ENCODE peak calls at places on chromosomes 11 and 22, in four cellular contexts. One of them, this sample, is unnamed.

GRCh38 chr22:22061085-22062077 is 78.8 kb upstream of the TOP3B start:
- DNase-seq in HuH-7: peak
- DNase-seq in NCI-H2171: peak
- DNase-seq in colonic mucosa: no peak
- DNase-seq in this sample: peak

GRCh38 chr22:23837911-23838685 is 708 bp downstream of the DERL3 start:
- DNase-seq in HuH-7: no peak
- DNase-seq in colonic mucosa: no peak
- DNase-seq in NCI-H2171: no peak
- DNase-seq in this sample: no peak

GRCh38 chr11:122505304-122506006 is 150.1 kb upstream of the UBASH3B start:
- DNase-seq in HuH-7: peak
- DNase-seq in NCI-H2171: peak
- DNase-seq in colonic mucosa: peak
- DNase-seq in this sample: peak

GRCh38 chr11:47028530-47029093 is 92.1 kb downstream of the CSTPP1 start:
- DNase-seq in colonic mucosa: no peak
- DNase-seq in HuH-7: no peak
- DNase-seq in NCI-H2171: no peak
- DNase-seq in this sample: no peak

GRCh38 chr22:36625102-36625501 is 78.5 kb downstream of the CACNG2 start:
- DNase-seq in colonic mucosa: no peak
- DNase-seq in NCI-H2171: no peak
- DNase-seq in HuH-7: no peak
- DNase-seq in this sample: no peak

GRCh38 chr22:38830026-38830844 is 13.6 kb downstream of the NPTXR start:
- DNase-seq in NCI-H2171: peak
- DNase-seq in HuH-7: no peak
- DNase-seq in colonic mucosa: no peak
- DNase-seq in this sample: no peak

GRCh38 chr11:26841818-26842457 is 120.1 kb upstream of the SLC5A12 start:
- DNase-seq in HuH-7: no peak
- DNase-seq in colonic mucosa: no peak
- DNase-seq in NCI-H2171: no peak
- DNase-seq in this sample: no peak

GRCh38 chr11:28922351-28922981 is 814.3 kb downstream of the METTL15 start:
- DNase-seq in HuH-7: no peak
- DNase-seq in colonic mucosa: no peak
- DNase-seq in NCI-H2171: no peak
- DNase-seq in this sample: no peak

GRCh38 chr11:132278801-132279574 is 908.6 kb downstream of the NTM start:
- DNase-seq in NCI-H2171: no peak
- DNase-seq in HuH-7: no peak
- DNase-seq in colonic mucosa: no peak
- DNase-seq in this sample: no peak

GRCh38 chr22:22934543-22935055 is 47.0 kb downstream of the IGLL5 start:
- DNase-seq in HuH-7: no peak
- DNase-seq in NCI-H2171: no peak
- DNase-seq in colonic mucosa: no peak
- DNase-seq in this sample: no peak

GRCh38 chr11:60768202-60768601 is 11.5 kb downstream of the MS4A15 start:
- DNase-seq in HuH-7: no peak
- DNase-seq in NCI-H2171: no peak
- DNase-seq in colonic mucosa: no peak
- DNase-seq in this sample: no peak

GRCh38 chr11:92960886-92961285 is 8.6 kb upstream of the MTNR1B start:
- DNase-seq in NCI-H2171: no peak
- DNase-seq in colonic mucosa: no peak
- DNase-seq in HuH-7: no peak
- DNase-seq in this sample: no peak

GRCh38 chr11:128621491-128622136 is 34.3 kb upstream of the ETS1 start:
- DNase-seq in HuH-7: no peak
- DNase-seq in NCI-H2171: no peak
- DNase-seq in colonic mucosa: no peak
- DNase-seq in this sample: no peak

GRCh38 chr11:10309163-10310093 is 4.6 kb downstream of the ADM start:
- DNase-seq in colonic mucosa: peak
- DNase-seq in NCI-H2171: no peak
- DNase-seq in HuH-7: no peak
- DNase-seq in this sample: peak

GRCh38 chr11:2909145-2909914 is 19.9 kb downstream of the PHLDA2 start:
- DNase-seq in colonic mucosa: no peak
- DNase-seq in NCI-H2171: no peak
- DNase-seq in HuH-7: no peak
- DNase-seq in this sample: no peak

GRCh38 chr11:25981998-25982397 is 349.9 kb upstream of the ANO3 start:
- DNase-seq in colonic mucosa: peak
- DNase-seq in NCI-H2171: peak
- DNase-seq in HuH-7: peak
- DNase-seq in this sample: peak

GRCh38 chr11:3609416-3610265 is 32.2 kb downstream of the ART5 start:
- DNase-seq in HuH-7: peak
- DNase-seq in colonic mucosa: peak
- DNase-seq in NCI-H2171: no peak
- DNase-seq in this sample: peak

GRCh38 chr22:27726726-27727449 is 74.7 kb downstream of the MN1 start:
- DNase-seq in HuH-7: no peak
- DNase-seq in colonic mucosa: peak
- DNase-seq in NCI-H2171: peak
- DNase-seq in this sample: peak

GRCh38 chr22:41482319-41482935 is 13.5 kb downstream of the ACO2 start:
- DNase-seq in colonic mucosa: no peak
- DNase-seq in NCI-H2171: no peak
- DNase-seq in HuH-7: no peak
- DNase-seq in this sample: no peak

GRCh38 chr22:20111045-20111688 is 4.7 kb upstream of the RANBP1 start:
- DNase-seq in HuH-7: peak
- DNase-seq in NCI-H2171: peak
- DNase-seq in colonic mucosa: no peak
- DNase-seq in this sample: peak

GRCh38 chr11:93541884-93542752 is 1.1 kb downstream of the SMCO4 start:
- DNase-seq in colonic mucosa: peak
- DNase-seq in NCI-H2171: no peak
- DNase-seq in HuH-7: peak
- DNase-seq in this sample: peak

GRCh38 chr22:21051145-21051835 is 5.5 kb downstream of the LRRC74B start:
- DNase-seq in colonic mucosa: no peak
- DNase-seq in NCI-H2171: peak
- DNase-seq in HuH-7: no peak
- DNase-seq in this sample: no peak

GRCh38 chr11:8068605-8069221 is 12.3 kb upstream of the TUB start:
- DNase-seq in NCI-H2171: no peak
- DNase-seq in HuH-7: no peak
- DNase-seq in colonic mucosa: no peak
- DNase-seq in this sample: peak

GRCh38 chr22:26763633-26764295 is 106.4 kb downstream of the MIAT start:
- DNase-seq in colonic mucosa: no peak
- DNase-seq in HuH-7: peak
- DNase-seq in NCI-H2171: no peak
- DNase-seq in this sample: peak

GRCh38 chr22:23509571-23510302 is 70.4 kb downstream of the IGLL1 start:
- DNase-seq in HuH-7: no peak
- DNase-seq in colonic mucosa: no peak
- DNase-seq in NCI-H2171: no peak
- DNase-seq in this sample: no peak

GRCh38 chr22:44192098-44192810 is 11.5 kb downstream of the PARVG start:
- DNase-seq in colonic mucosa: no peak
- DNase-seq in HuH-7: no peak
- DNase-seq in NCI-H2171: no peak
- DNase-seq in this sample: no peak

GRCh38 chr11:108213784-108214183 is 8.7 kb downstream of the NPAT start:
- DNase-seq in colonic mucosa: no peak
- DNase-seq in NCI-H2171: no peak
- DNase-seq in HuH-7: no peak
- DNase-seq in this sample: no peak

GRCh38 chr11:35088226-35088625 is 50.7 kb upstream of the CD44 start:
- DNase-seq in NCI-H2171: no peak
- DNase-seq in colonic mucosa: no peak
- DNase-seq in HuH-7: no peak
- DNase-seq in this sample: no peak

GRCh38 chr11:8679006-8679405 is 3.5 kb downstream of the TRIM66 start:
- DNase-seq in HuH-7: no peak
- DNase-seq in NCI-H2171: no peak
- DNase-seq in colonic mucosa: no peak
- DNase-seq in this sample: no peak

GRCh38 chr11:7927635-7928034 is 3.4 kb downstream of the OR10A6 start:
- DNase-seq in colonic mucosa: no peak
- DNase-seq in HuH-7: no peak
- DNase-seq in NCI-H2171: no peak
- DNase-seq in this sample: no peak

GRCh38 chr22:27507066-27507715 is 294.4 kb downstream of the MN1 start:
- DNase-seq in HuH-7: no peak
- DNase-seq in colonic mucosa: no peak
- DNase-seq in NCI-H2171: no peak
- DNase-seq in this sample: no peak

GRCh38 chr11:72637926-72638325 is 36.3 kb downstream of the PDE2A start:
- DNase-seq in NCI-H2171: no peak
- DNase-seq in HuH-7: no peak
- DNase-seq in colonic mucosa: no peak
- DNase-seq in this sample: no peak

GRCh38 chr22:31646186-31647019 is 15.6 kb downstream of the PISD start:
- DNase-seq in colonic mucosa: no peak
- DNase-seq in NCI-H2171: no peak
- DNase-seq in HuH-7: no peak
- DNase-seq in this sample: peak

GRCh38 chr11:89293966-89294679 is 116.4 kb downstream of the TYR start:
- DNase-seq in colonic mucosa: no peak
- DNase-seq in NCI-H2171: no peak
- DNase-seq in HuH-7: no peak
- DNase-seq in this sample: no peak

GRCh38 chr22:20836987-20837823 is 21.4 kb downstream of the PI4KA start:
- DNase-seq in HuH-7: no peak
- DNase-seq in NCI-H2171: no peak
- DNase-seq in colonic mucosa: no peak
- DNase-seq in this sample: no peak

GRCh38 chr22:39306456-39307361 is 12.7 kb downstream of the RPL3 start:
- DNase-seq in NCI-H2171: no peak
- DNase-seq in colonic mucosa: no peak
- DNase-seq in HuH-7: peak
- DNase-seq in this sample: no peak

GRCh38 chr11:96744697-96745096 is 354.9 kb downstream of the JRKL start:
- DNase-seq in HuH-7: no peak
- DNase-seq in NCI-H2171: no peak
- DNase-seq in colonic mucosa: no peak
- DNase-seq in this sample: no peak

GRCh38 chr11:120562806-120563425 is 51.4 kb downstream of the GRIK4 start:
- DNase-seq in HuH-7: no peak
- DNase-seq in colonic mucosa: no peak
- DNase-seq in NCI-H2171: no peak
- DNase-seq in this sample: no peak

GRCh38 chr22:50673231-50674126 is 856 bp downstream of the SHANK3 start:
- DNase-seq in HuH-7: no peak
- DNase-seq in NCI-H2171: no peak
- DNase-seq in colonic mucosa: no peak
- DNase-seq in this sample: no peak

GRCh38 chr11:37105456-37105855 is 507.4 kb upstream of the RAG2 start:
- DNase-seq in HuH-7: no peak
- DNase-seq in NCI-H2171: no peak
- DNase-seq in colonic mucosa: no peak
- DNase-seq in this sample: no peak